ENCODE peak calls at places on chromosomes 7 and 10, in eight cellular contexts. X, Z, T, J, G, A, U and Y are unnamed samples.

GRCh38 chr7:127865466-127865865 is 165.8 kb downstream of the LRRC4 start:
- DNase-seq in X (peak; percentile 37), Z (peak; percentile 74), T (no peak), J (no peak), G (no peak), A (no peak), U (no peak), Y (no peak)

GRCh38 chr7:107920048-107920772 is 29.2 kb downstream of the DLD start:
- DNase-seq in X (peak; percentile 87), Z (no peak), T (no peak), J (no peak), G (no peak), A (no peak), U (no peak), Y (no peak)

GRCh38 chr10:132539894-132540293 is 2.3 kb downstream of the INPP5A start:
- DNase-seq in X (peak; percentile 54), Z (peak; percentile 31), T (no peak), J (no peak), G (no peak), A (no peak), U (no peak), Y (no peak)

GRCh38 chr7:140242057-140243031 is 65.6 kb upstream of the KDM7A start:
- DNase-seq in X (peak; percentile 21), Z (no peak), T (peak; percentile 20), J (no peak), G (no peak), A (peak; percentile 40), U (peak; percentile 81), Y (no peak)

GRCh38 chr10:79246606-79247275 is 100.5 kb upstream of the PPIF start:
- DNase-seq in X (peak; percentile 59), Z (no peak), T (peak; percentile 65), J (peak; percentile 92), G (no peak), A (peak; percentile 86), U (peak; percentile 71), Y (no peak)

GRCh38 chr7:120989571-120990220 is 1.2 kb downstream of the CPED1 start:
- DNase-seq in X (no peak), Z (peak; percentile 66), T (peak; percentile 35), J (peak; percentile 71), G (no peak), A (peak; percentile 36), U (peak; percentile 31), Y (no peak)

GRCh38 chr10:92395271-92395670 is 104.3 kb downstream of the MARCHF5 start:
- DNase-seq in X (no peak), Z (no peak), T (no peak), J (no peak), G (no peak), A (no peak), U (no peak), Y (no peak)

GRCh38 chr7:21850531-21851285 is 95.0 kb downstream of the CDCA7L start:
- DNase-seq in X (peak; percentile 48), Z (no peak), T (no peak), J (no peak), G (no peak), A (no peak), U (no peak), Y (no peak)

GRCh38 chr10:71433983-71434744 is 37.4 kb downstream of the CDH23 start:
- DNase-seq in X (no peak), Z (no peak), T (no peak), J (peak; percentile 49), G (peak; percentile 22), A (no peak), U (peak; percentile 6), Y (no peak)

GRCh38 chr7:30139836-30140384 is 5.1 kb downstream of the MTURN start:
- DNase-seq in X (no peak), Z (no peak), T (no peak), J (no peak), G (no peak), A (no peak), U (no peak), Y (no peak)

GRCh38 chr10:31419394-31420063 is 100.5 kb downstream of the ZEB1 start:
- DNase-seq in X (no peak), Z (no peak), T (no peak), J (no peak), G (no peak), A (no peak), U (no peak), Y (no peak)

GRCh38 chr7:78020131-78020873 is 221.7 kb downstream of the PHTF2 start:
- DNase-seq in X (peak; percentile 80), Z (peak; percentile 60), T (peak; percentile 45), J (peak; percentile 76), G (no peak), A (peak; percentile 49), U (peak; percentile 83), Y (no peak)

DNA sequence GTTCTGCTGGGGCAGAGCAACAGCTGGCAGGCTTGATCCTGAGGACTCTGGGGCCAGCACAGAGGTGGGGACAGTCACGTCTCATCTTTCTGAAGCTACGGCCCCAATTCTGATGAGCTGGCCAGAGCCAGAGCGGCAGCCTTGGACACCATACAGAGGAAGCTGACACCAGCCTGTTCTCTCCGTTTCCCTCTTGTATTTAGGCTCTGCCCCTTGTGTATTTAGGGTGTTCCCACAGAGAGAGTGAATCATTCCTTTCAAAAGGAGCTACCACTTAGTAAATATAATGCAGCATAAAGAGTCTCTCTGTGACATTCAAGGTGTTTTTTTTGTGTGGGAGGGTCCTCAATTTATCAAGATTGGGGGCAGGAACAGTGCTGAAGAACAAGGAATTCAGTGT is 109.2 kb downstream of the ZNF248 start:
- DNase-seq in X (no peak), Z (no peak), T (no peak), J (no peak), G (no peak), A (no peak), U (no peak), Y (no peak)
- H3K9me3 ChIP-seq in X (no peaks in the 10 kb centered on the region), Z (no peaks in the 10 kb centered on the region), T (no peaks in the 10 kb centered on the region), J (peaks cover 4% of the 10 kb centered on the region), G (peaks cover 62% of the 10 kb centered on the region), A (no peaks in the 10 kb centered on the region), U (no peaks in the 10 kb centered on the region), Y (peaks cover 3% of the 10 kb centered on the region)

GRCh38 chr7:158563051-158563450 is 24.6 kb downstream of the PTPRN2 start:
- DNase-seq in X (no peak), Z (no peak), T (no peak), J (no peak), G (no peak), A (no peak), U (no peak), Y (no peak)

GRCh38 chr7:158558816-158559215 is 28.8 kb downstream of the PTPRN2 start:
- DNase-seq in X (no peak), Z (no peak), T (no peak), J (no peak), G (no peak), A (no peak), U (no peak), Y (no peak)

GRCh38 chr7:158561659-158562058 is 26.0 kb downstream of the PTPRN2 start:
- DNase-seq in X (no peak), Z (no peak), T (no peak), J (no peak), G (no peak), A (no peak), U (no peak), Y (no peak)

GRCh38 chr7:158559356-158559755 is 28.3 kb downstream of the PTPRN2 start:
- DNase-seq in X (no peak), Z (no peak), T (no peak), J (no peak), G (no peak), A (no peak), U (no peak), Y (no peak)

DNA sequence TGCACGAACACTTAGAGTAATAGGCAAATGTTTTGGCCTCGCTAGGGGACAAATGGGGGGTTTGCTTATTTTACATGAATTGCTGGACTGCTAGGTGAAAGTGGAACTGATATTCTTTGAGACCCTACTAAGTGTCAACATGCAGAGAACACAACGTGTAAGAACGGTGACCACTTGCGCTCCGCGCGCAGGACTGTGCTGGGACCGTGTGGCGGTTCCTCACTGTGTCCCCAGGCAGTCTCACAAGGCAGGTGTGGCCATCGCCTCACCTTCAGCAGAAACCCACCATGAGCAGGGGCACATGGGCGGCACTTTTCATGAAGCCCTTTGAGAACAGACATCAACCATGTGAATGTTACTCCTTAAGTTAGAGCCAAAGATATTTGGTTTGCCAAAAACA is 27.2 kb downstream of the PTPRN2 start:
- DNase-seq in X (no peak), Z (no peak), T (no peak), J (no peak), G (no peak), A (no peak), U (no peak), Y (no peak)
- H3K9me3 ChIP-seq in X (no peaks in the 10 kb centered on the region), Z (no peaks in the 10 kb centered on the region), T (no peaks in the 10 kb centered on the region), J (no peaks in the 10 kb centered on the region), G (no peaks in the 10 kb centered on the region), A (no peaks in the 10 kb centered on the region), U (peaks cover 3% of the 10 kb centered on the region), Y (no peaks in the 10 kb centered on the region)

GRCh38 chr10:130747359-130747758 is 564.2 kb downstream of the TCERG1L start:
- DNase-seq in X (no peak), Z (no peak), T (no peak), J (peak; percentile 27), G (no peak), A (no peak), U (no peak), Y (no peak)
- H3K9me3 ChIP-seq in X (peaks cover 7% of the 10 kb centered on the region), Z (peaks cover 6% of the 10 kb centered on the region), T (no peaks in the 10 kb centered on the region), J (no peaks in the 10 kb centered on the region), G (no peaks in the 10 kb centered on the region), A (no peaks in the 10 kb centered on the region), U (no peaks in the 10 kb centered on the region), Y (no peaks in the 10 kb centered on the region)

DNA sequence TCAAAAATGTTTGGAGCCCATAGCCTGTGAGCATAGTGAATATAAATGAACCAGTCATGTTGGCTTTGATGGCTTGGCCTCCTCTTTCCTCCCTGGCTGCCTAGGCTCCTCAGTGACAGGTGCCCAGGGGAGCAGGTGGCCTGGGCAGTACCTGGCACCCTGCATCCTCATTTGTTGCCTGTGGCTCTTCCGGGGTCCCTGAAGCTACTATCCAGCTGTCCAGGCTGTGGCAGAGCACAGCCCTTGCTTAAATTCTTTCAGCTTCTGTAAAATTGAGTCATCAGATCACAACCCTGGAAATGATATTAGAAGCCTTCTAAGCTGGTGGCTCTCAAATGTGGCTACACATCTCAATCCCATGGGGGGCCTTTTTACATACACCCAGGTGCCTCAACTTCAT is 525.4 kb downstream of the GALNT17 start:
- DNase-seq in X (no peak), Z (no peak), T (no peak), J (no peak), G (no peak), A (no peak), U (no peak), Y (no peak)
- H3K9me3 ChIP-seq in X (peaks cover 21% of the 10 kb centered on the region), Z (no peaks in the 10 kb centered on the region), T (no peaks in the 10 kb centered on the region), J (no peaks in the 10 kb centered on the region), G (no peaks in the 10 kb centered on the region), A (no peaks in the 10 kb centered on the region), U (no peaks in the 10 kb centered on the region), Y (no peaks in the 10 kb centered on the region)